ENCODE peak calls at places on chromosomes 16 and 17, in four cellular contexts. M is OCI-LY7, O is Peyer's patch, R is tibial nerve. D is an unnamed sample.

GRCh38 chr16:19354371-19354770 is 63.3 kb upstream of the TMC5 start:
- DNase-seq in O (no peak), R (no peak), M (no peak), D (no peak)

GRCh38 chr16:69351309-69352027 is at the start of gene TMED6:
- DNase-seq in M (no peak), R (no peak), O (peak; percentile 71), D (no peak)

GRCh38 chr17:72388765-72389473 is 268.1 kb downstream of the SOX9 start:
- DNase-seq in M (peak; percentile 20), R (no peak), O (no peak), D (no peak)

GRCh38 chr16:83615131-83615530 is 192.6 kb upstream of the HSBP1 start:
- DNase-seq in O (no peak), M (no peak), R (no peak), D (no peak)

GRCh38 chr17:43846963-43847369 is at the start of gene CD300LG:
- DNase-seq in R (no peak), O (peak; percentile 30), M (no peak), D (no peak)

GRCh38 chr16:67939507-67940435 is 3.1 kb upstream of the PSMB10 start:
- DNase-seq in R (peak; percentile 48), O (peak; percentile 62), M (peak; percentile 28), D (no peak)

GRCh38 chr17:45394913-45395568 is 37.6 kb downstream of the ARHGAP27 start:
- DNase-seq in O (peak; percentile 70), R (peak; percentile 43), M (peak; percentile 60), D (peak; percentile 98)

GRCh38 chr16:21166561-21166961 is 8.1 kb downstream of the LDAF1 start:
- DNase-seq in O (no peak), M (no peak), R (no peak), D (no peak)

GRCh38 chr16:85498607-85499006 is 114.5 kb upstream of the GSE1 start:
- DNase-seq in M (peak; percentile 49), O (no peak), R (no peak), D (no peak)

GRCh38 chr17:13476722-13477121 is 125.0 kb downstream of the HS3ST3A1 start:
- DNase-seq in M (no peak), R (no peak), O (no peak), D (no peak)

GRCh38 chr17:77100009-77100408 is 40.8 kb upstream of the SEC14L1 start:
- DNase-seq in R (peak; percentile 57), M (no peak), O (no peak), D (no peak)

GRCh38 chr17:42436401-42436800 is 13.3 kb upstream of the CAVIN1 start:
- DNase-seq in O (no peak), M (no peak), R (peak; percentile 71), D (no peak)

GRCh38 chr17:42441717-42442565 is 16.7 kb upstream of the ATP6V0A1 start:
- DNase-seq in M (no peak), O (no peak), R (no peak), D (no peak)

GRCh38 chr17:42438600-42439567 is 15.8 kb upstream of the CAVIN1 start:
- DNase-seq in O (peak; percentile 53), M (peak; percentile 82), R (peak; percentile 46), D (no peak)
- TF ChIP-seq CTCF in O (no peak), M (peak; percentile 77), R (no peak), D (peak; percentile 45)

GRCh38 chr17:49513616-49514373 is 18.7 kb downstream of the NGFR start:
- DNase-seq in O (no peak), M (no peak), R (peak; percentile 48), D (no peak)
- TF ChIP-seq CTCF in O (no peak), M (no peak), R (no peak), D (no peak)

DNA sequence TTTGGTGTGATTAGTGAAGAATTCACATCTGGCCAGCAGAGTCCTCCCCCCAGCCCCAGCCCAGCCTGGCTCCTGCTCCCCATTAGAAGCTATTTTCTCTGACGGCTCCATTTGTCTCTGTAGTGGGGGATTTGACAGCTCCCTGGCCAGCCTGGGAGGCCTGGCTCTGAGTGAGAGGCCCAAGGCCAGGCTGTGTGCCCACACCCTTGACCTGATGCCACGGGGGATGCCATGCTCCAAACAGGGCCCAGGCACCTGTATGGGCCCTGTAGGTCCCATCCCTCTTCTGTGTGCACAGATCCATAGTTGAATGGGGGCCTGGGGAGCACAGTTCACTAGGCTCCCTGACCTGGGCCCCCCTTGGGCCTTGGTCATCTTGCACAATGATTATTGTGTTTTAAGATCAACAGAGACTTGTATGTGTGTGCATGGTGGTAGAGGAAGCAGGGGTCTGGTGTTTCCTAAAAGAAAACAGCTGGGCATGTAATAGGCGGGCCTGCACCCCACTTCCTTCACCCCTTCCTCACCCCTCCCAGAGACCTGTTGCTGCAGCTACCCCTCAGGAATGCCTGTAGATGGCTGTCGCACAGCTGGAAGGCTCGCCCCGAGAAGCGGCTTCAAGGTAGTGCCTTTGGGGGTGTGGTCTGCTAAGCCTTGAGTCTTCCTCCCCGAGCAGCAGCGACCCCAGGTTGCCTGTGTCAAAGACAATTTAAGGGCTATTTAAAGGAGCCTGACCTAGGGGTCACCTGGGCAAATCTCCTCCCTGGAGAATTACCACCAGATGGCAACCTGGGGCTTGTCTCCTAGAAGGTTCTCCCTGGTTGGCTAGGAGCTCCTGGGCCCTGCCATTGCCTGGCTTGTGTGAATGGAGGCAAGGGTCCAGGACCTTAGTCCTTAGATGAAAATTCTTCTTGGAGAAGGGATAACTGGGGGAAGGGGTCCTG is 51.0 kb upstream of the TAC4 start:
- DNase-seq in R (no peak), M (peak; percentile 33), O (no peak), D (no peak)
- TF ChIP-seq CTCF in R (no peak), M (peak; percentile 57), O (no peak), D (peak; percentile 23)

GRCh38 chr17:19391432-19391831 is 4.4 kb upstream of the MFAP4 start:
- DNase-seq in R (no peak), M (no peak), O (no peak), D (no peak)

GRCh38 chr17:19390951-19391350 is 4.0 kb upstream of the MFAP4 start:
- DNase-seq in M (no peak), O (no peak), R (no peak), D (no peak)

GRCh38 chr17:19388791-19389190 is 1.8 kb upstream of the MFAP4 start:
- DNase-seq in R (no peak), O (no peak), M (no peak), D (no peak)

GRCh38 chr17:19387921-19388521 is 1.0 kb upstream of the MFAP4 start:
- DNase-seq in O (no peak), M (no peak), R (peak; percentile 61), D (no peak)

DNA sequence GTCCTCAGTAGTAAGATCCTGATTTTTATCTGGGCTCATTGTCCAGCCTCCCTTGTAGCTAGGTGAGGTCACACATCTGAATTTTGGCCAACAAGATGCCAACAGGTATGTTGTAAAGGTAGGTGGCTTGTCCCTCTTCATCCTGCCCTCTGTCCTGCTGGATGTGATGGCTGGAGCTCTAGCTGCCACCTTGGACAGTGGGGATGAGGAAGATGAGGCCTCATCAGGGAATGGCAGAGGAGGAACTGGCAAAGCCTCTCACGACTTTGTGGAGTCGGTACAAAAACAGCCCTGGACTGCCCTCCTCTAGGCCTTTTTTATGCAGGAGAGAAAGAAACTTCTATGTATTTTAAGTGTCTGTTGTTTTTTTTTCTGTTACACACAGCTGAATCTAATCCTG is 2.4 kb upstream of the MFAP4 start:
- DNase-seq in O (no peak), M (no peak), R (no peak), D (no peak)
- TF ChIP-seq CTCF in O (no peak), M (no peak), R (no peak), D (no peak)